ENCODE peak calls at places on chromosomes 13 and 19, in seven cellular contexts. A is suprapubic skin, O is body of pancreas, H is heart left ventricle, Q is right lobe of liver, F is Peyer's patch, U is upper lobe of left lung. E is an unnamed sample.

GRCh38 chr19:4197625-4198466 is 15.4 kb downstream of the ANKRD24 start:
- DNase-seq in A (no peak), Q (no peak), U (no peak), H (no peak), O (no peak), F (no peak), E (no peak)

GRCh38 chr19:16365300-16365996 is 40.8 kb downstream of the KLF2 start:
- DNase-seq in A (no peak), F (no peak), H (no peak), Q (no peak), U (no peak), O (no peak), E (no peak)

GRCh38 chr19:13181747-13182388 is 31.7 kb downstream of the IER2 start:
- DNase-seq in Q (peak), F (peak), A (no peak), H (peak), U (no peak), O (peak), E (peak)

GRCh38 chr13:20482275-20482761 is 43.3 kb downstream of the CRYL1 start:
- DNase-seq in Q (peak), A (no peak), U (no peak), H (no peak), F (no peak), O (peak), E (no peak)

GRCh38 chr13:97810152-97810551 is 143.3 kb upstream of the IPO5 start:
- DNase-seq in A (no peak), O (no peak), Q (no peak), F (no peak), U (no peak), H (no peak), E (no peak)

GRCh38 chr19:52585101-52585500 is 15.0 kb downstream of the ZNF701 start:
- DNase-seq in A (no peak), U (no peak), F (no peak), H (no peak), Q (no peak), O (no peak), E (no peak)

GRCh38 chr13:95123726-95124125 is 177.5 kb downstream of the ABCC4 start:
- DNase-seq in O (no peak), Q (no peak), H (no peak), A (no peak), U (no peak), F (no peak), E (no peak)

GRCh38 chr19:18718015-18718526 is 34.6 kb downstream of the CRTC1 start:
- DNase-seq in F (no peak), O (no peak), Q (no peak), A (no peak), H (no peak), U (no peak), E (no peak)

GRCh38 chr13:93797463-93797862 is 570.9 kb downstream of the GPC6 start:
- DNase-seq in H (no peak), Q (no peak), F (no peak), A (no peak), O (no peak), U (no peak), E (no peak)

GRCh38 chr19:7645159-7645558 is 8.2 kb downstream of the STXBP2 start:
- DNase-seq in A (no peak), O (no peak), U (no peak), Q (no peak), H (no peak), F (no peak), E (no peak)

GRCh38 chr13:64239372-64239771 is 2823.7 kb upstream of the PCDH20 start:
- DNase-seq in A (no peak), U (no peak), F (no peak), O (no peak), H (no peak), Q (no peak), E (no peak)

GRCh38 chr13:75151081-75151643 is 330.8 kb downstream of the TBC1D4 start:
- DNase-seq in O (no peak), H (no peak), A (no peak), U (no peak), F (no peak), Q (no peak), E (no peak)

GRCh38 chr19:13537454-13537853 is 31.2 kb upstream of the CACNA1A start:
- DNase-seq in A (no peak), H (no peak), F (no peak), O (peak), U (no peak), Q (no peak), E (no peak)

GRCh38 chr13:20161275-20161950 is 561 bp upstream of the GJA3 start:
- DNase-seq in H (peak), O (no peak), A (no peak), F (peak), Q (no peak), U (no peak), E (no peak)

GRCh38 chr13:48233886-48234488 is 981 bp downstream of the ITM2B start:
- DNase-seq in O (no peak), U (no peak), H (no peak), Q (no peak), F (no peak), A (no peak), E (no peak)

GRCh38 chr13:48231948-48232347 is 1.1 kb upstream of the ITM2B start:
- DNase-seq in F (no peak), Q (no peak), H (no peak), U (no peak), O (no peak), A (no peak), E (no peak)

GRCh38 chr13:48231080-48231479 is 1.9 kb upstream of the ITM2B start:
- DNase-seq in A (no peak), Q (no peak), H (no peak), F (no peak), U (no peak), O (no peak), E (no peak)

GRCh38 chr13:48233097-48233885 is at the start of gene ITM2B:
- DNase-seq in A (peak), O (peak), H (peak), F (peak), Q (peak), U (peak), E (peak)

GRCh38 chr13:48232420-48233096 is 448 bp upstream of the ITM2B start:
- DNase-seq in U (no peak), Q (no peak), O (no peak), H (no peak), A (peak), F (peak), E (no peak)
- TF ChIP-seq POLR2A in U (peak), Q (no peak), O (no peak), H (no peak), A (no peak), F (no peak), E (no peak)

GRCh38 chr19:11033251-11033650 is 56.0 kb upstream of the LDLR start:
- DNase-seq in H (no peak), A (no peak), O (no peak), F (no peak), Q (no peak), U (no peak), E (no peak)

GRCh38 chr19:11038511-11038910 is 50.8 kb upstream of the LDLR start:
- DNase-seq in H (no peak), A (no peak), O (no peak), Q (no peak), F (no peak), U (no peak), E (no peak)

GRCh38 chr19:11033763-11034162 is 55.5 kb upstream of the LDLR start:
- DNase-seq in Q (no peak), F (no peak), H (no peak), U (no peak), A (no peak), O (no peak), E (no peak)

GRCh38 chr19:11034449-11035213 is 54.6 kb upstream of the LDLR start:
- DNase-seq in A (no peak), Q (no peak), F (no peak), U (no peak), O (no peak), H (no peak), E (no peak)

GRCh38 chr19:11035441-11036377 is 53.6 kb upstream of the LDLR start:
- DNase-seq in A (peak), Q (peak), U (peak), H (peak), F (peak), O (peak), E (peak)
- TF ChIP-seq POLR2A in A (no peak), Q (no peak), U (no peak), H (no peak), F (no peak), O (no peak), E (no peak)

DNA sequence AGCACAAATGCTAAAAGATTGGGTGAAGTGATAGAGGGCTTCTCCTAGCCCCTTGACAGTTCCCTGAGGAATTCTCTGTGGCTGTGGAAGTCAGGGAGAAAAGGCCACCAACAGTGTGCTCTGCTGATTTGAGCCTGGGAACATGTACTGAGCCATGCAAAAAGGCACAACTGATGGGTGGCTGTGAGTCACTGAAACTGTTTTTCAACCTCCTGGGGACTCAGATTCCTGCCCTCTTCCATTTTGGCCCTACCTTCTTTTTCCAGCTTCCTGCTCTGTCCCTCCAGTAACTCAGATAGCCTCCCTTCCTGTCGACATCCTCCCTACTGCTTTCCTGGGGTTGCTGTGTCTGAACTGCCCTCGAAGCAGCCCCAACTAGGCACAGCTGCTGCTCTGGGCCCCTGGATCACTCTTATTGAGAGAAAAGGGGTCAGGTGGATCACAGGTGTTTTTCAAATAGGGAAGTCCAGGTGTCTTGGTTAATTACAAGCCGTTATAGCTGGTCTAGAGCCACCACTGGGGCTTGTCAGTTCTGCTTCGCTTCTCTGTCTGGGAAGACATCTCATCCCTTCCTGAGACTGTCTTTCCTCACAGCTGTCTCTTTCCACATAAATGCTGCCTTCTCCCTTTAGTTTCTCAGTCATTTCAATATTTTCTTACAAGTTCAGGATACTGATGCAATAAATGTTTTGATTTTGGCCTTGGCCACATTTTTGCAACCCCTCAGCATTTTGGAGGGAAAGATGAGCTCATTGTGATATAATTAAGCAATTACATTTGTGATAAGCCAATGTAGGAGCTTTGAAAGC is 13.8 kb downstream of the FAM124A start:
- DNase-seq in O (no peak), H (no peak), F (no peak), A (no peak), Q (no peak), U (no peak), E (no peak)
- TF ChIP-seq POLR2A in O (no peak), H (no peak), F (no peak), A (no peak), Q (no peak), U (no peak), E (no peak)

GRCh38 chr19:58002384-58003152 is at the start of gene ZNF606:
- DNase-seq in H (peak), Q (peak), O (peak), F (peak), U (peak), A (peak), E (peak)
- TF ChIP-seq POLR2A in H (no peak), Q (peak), O (peak), F (peak), U (peak), A (peak), E (peak)

DNA sequence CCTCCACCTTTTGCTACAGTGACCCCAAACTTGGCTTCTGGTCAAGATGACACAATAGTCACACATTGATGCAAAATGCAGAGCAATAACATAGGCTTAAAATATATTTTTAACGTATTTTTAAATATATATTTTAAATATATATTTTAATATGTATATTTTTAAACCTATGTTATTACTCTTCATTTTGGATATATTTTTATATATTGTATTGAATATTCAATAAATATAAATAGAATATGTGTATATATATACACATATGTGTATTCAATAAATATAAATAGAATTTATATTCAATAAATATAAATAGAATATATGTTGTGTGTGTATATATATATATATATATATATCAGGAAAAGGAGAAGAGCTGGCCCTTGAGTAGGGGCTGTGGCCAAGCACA is 115.6 kb downstream of the POU4F1 start:
- DNase-seq in F (no peak), A (no peak), O (no peak), H (no peak), Q (no peak), U (no peak), E (no peak)
- TF ChIP-seq POLR2A in F (no peak), A (no peak), O (no peak), H (no peak), Q (no peak), U (no peak), E (no peak)

DNA sequence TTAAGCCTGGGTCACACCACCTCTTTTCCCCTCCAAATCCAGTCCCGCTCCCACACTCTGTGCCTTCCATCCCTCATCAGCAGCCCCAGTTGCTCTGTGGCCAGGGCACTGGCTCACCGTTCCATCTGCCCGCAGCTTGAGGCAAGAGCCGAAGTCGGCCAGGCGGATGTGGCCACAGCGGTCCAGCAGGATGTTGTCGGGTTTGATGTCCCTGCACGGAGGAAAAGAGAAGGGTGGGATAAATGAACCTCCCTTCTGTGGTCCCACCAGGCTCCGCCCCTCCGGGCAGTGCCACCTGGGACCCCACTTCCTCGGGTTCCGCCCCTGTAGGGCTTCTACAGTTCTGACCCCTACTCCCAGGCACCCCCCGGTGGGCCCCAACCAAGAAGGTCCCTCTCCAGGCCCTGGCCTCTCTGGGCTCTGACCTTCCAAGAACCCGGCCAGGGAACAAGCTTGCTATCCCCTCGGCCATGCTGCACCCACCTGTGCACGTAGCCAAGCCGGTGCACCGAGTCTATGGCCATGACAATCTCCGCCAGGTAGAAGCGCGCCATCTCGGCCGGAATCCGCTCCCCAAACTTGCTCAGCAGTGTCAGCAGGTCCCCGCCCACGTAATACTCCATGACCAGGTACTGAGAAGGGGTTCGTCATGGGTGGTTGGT is 4.1 kb downstream of the DMPK start:
- DNase-seq in U (no peak), F (no peak), Q (no peak), H (no peak), O (no peak), A (no peak), E (no peak)
- TF ChIP-seq POLR2A in U (no peak), F (no peak), Q (no peak), H (no peak), O (no peak), A (no peak), E (no peak)

GRCh38 chr19:11273989-11274388 is 11.7 kb upstream of the DOCK6 start:
- DNase-seq in Q (no peak), U (no peak), A (no peak), H (no peak), F (no peak), O (no peak), E (no peak)

GRCh38 chr19:11278670-11279069 is 16.3 kb upstream of the DOCK6 start:
- DNase-seq in O (no peak), H (no peak), U (no peak), Q (no peak), A (no peak), F (no peak), E (no peak)

GRCh38 chr19:11273288-11273687 is 11.0 kb upstream of the DOCK6 start:
- DNase-seq in F (no peak), Q (no peak), O (no peak), A (no peak), H (no peak), U (no peak), E (no peak)

GRCh38 chr19:11279505-11280236 is 16.3 kb upstream of the TSPAN16 start:
- DNase-seq in O (no peak), F (peak), Q (no peak), U (no peak), H (no peak), A (no peak), E (no peak)

DNA sequence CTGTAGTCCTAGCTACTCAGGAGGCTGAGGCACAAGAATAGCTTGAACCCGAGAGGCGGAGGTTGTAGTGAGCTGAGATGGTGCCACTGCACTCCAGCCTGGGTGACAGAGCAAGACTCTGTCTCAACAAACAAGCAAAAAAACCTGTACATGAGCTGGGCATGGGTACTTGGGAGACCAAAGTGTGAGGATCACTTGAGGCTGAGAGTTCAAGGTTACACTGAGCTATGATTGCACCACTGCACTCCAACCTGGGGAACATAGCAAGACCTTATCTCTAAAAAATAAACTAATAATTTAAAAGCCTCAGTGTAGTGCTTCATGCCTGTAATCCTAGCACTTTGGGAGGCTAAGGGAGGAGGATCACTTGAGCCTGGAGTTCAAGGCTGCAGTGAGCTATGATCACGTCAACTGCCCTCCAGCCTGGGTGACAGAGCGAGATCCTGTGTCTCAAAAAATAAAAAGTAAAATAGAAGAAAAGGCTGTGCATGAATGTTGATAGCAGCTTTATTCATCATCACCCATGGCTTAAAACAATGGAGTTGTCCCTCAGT is 12.3 kb upstream of the DOCK6 start:
- DNase-seq in O (no peak), H (no peak), F (no peak), Q (no peak), U (no peak), A (no peak), E (no peak)
- TF ChIP-seq POLR2A in O (no peak), H (no peak), F (no peak), Q (no peak), U (no peak), A (no peak), E (no peak)

GRCh38 chr19:6110360-6110977 is at the start of gene RFX2:
- DNase-seq in F (peak), Q (peak), O (peak), A (peak), H (peak), U (peak), E (peak)
- TF ChIP-seq POLR2A in F (no peak), Q (no peak), O (no peak), A (peak), H (no peak), U (peak), E (peak)

GRCh38 chr19:57321746-57322145 is 1.5 kb downstream of the ZNF543 start:
- DNase-seq in A (no peak), H (no peak), O (no peak), Q (no peak), F (no peak), U (no peak), E (no peak)

GRCh38 chr19:57317503-57317902 is 2.8 kb upstream of the ZNF543 start:
- DNase-seq in O (no peak), F (no peak), H (no peak), Q (no peak), U (no peak), A (no peak), E (peak)

GRCh38 chr19:57319869-57320179 is 448 bp upstream of the ZNF543 start:
- DNase-seq in A (no peak), H (no peak), O (no peak), Q (no peak), F (no peak), U (no peak), E (no peak)

GRCh38 chr19:57321164-57321563 is 892 bp downstream of the ZNF543 start:
- DNase-seq in Q (no peak), O (no peak), F (no peak), A (no peak), H (no peak), U (no peak), E (no peak)

DNA sequence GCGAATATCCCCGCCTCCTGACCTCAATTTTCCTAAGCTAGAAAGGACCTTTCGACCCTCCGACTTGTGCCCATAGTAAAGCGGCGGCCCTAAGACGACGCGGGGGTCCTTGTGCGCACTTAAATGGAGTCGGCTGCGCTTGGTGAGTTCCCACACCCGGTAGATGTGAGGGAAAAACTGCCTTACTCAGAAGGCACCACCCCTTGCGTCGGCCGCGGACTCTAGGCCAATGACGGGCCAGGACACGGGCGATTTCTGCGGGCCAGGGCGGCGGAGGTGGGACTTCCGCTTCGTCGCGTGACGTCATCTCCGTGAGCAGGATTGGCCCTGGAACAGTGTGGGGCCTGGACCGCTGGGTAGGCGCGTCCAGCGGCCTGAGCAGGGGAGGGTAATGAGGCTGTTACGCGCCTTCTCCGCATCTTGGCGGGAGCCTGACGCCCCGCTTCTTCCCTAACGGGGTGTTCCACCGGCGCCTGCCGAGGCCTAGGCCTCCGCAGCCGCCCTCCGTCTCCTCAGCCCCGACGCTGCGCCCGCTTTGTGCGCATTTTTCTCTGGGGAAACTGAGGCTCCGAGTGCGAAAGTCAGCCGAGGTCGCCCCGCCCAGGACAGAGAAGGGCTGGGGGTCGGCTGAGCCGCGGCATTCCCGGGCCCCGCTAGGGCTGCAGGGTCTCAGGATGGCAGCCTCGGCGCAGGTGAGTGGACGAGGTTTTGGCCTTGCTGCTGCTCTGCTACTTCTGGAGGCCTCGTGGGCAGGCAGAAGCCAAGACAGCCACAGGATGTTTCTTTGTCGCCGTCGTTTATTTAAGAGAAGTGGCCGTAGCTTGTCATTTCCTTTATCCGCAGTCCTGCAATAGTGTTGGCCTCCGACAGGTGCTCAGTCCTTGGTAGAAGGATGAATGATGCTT is at the start of gene ZNF543:
- DNase-seq in Q (peak), F (peak), U (peak), O (peak), A (peak), H (peak), E (peak)
- TF ChIP-seq POLR2A in Q (peak), F (peak), U (peak), O (peak), A (peak), H (peak), E (peak)

E was measured in gastrocnemius medialis.